ENCODE peak calls at places on chromosome 5, in six cellular contexts. One of them, this sample, is unnamed.

GRCh38 chr5:16791036-16791705 is 144.9 kb downstream of the MYO10 start:
- DNase-seq in stimulated activated CD8-positive, alpha-beta memory T cell treated with anti-CD3 and anti-CD28 coated beads, Interleukin-15, amount 100 ng/mL, for 24 hours: no peak
- DNase-seq in Right ventricle myocardium superior: no peak
- DNase-seq in AG04449: no peak
- DNase-seq in NCI-H69: peak; percentile 65
- DNase-seq in tibial nerve: no peak
- DNase-seq in this sample: no peak

GRCh38 chr5:104569621-104570020 is 1007.0 kb upstream of the NUDT12 start:
- DNase-seq in stimulated activated CD8-positive, alpha-beta memory T cell treated with anti-CD3 and anti-CD28 coated beads, Interleukin-15, amount 100 ng/mL, for 24 hours: no peak
- DNase-seq in Right ventricle myocardium superior: no peak
- DNase-seq in AG04449: no peak
- DNase-seq in NCI-H69: peak; percentile 54
- DNase-seq in tibial nerve: no peak
- DNase-seq in this sample: no peak

GRCh38 chr5:180174587-180174972 is 34.4 kb downstream of the RASGEF1C start:
- DNase-seq in stimulated activated CD8-positive, alpha-beta memory T cell treated with anti-CD3 and anti-CD28 coated beads, Interleukin-15, amount 100 ng/mL, for 24 hours: no peak
- DNase-seq in Right ventricle myocardium superior: no peak
- DNase-seq in AG04449: no peak
- DNase-seq in NCI-H69: no peak
- DNase-seq in tibial nerve: no peak
- DNase-seq in this sample: no peak

GRCh38 chr5:157100140-157100679 is 8.6 kb downstream of the HAVCR2 start:
- DNase-seq in stimulated activated CD8-positive, alpha-beta memory T cell treated with anti-CD3 and anti-CD28 coated beads, Interleukin-15, amount 100 ng/mL, for 24 hours: no peak
- DNase-seq in Right ventricle myocardium superior: no peak
- DNase-seq in AG04449: no peak
- DNase-seq in NCI-H69: no peak
- DNase-seq in tibial nerve: no peak
- DNase-seq in this sample: no peak

GRCh38 chr5:11903121-11903613 is 1.1 kb downstream of the CTNND2 start:
- DNase-seq in stimulated activated CD8-positive, alpha-beta memory T cell treated with anti-CD3 and anti-CD28 coated beads, Interleukin-15, amount 100 ng/mL, for 24 hours: no peak
- DNase-seq in Right ventricle myocardium superior: no peak
- DNase-seq in AG04449: no peak
- DNase-seq in NCI-H69: peak; percentile 39
- DNase-seq in tibial nerve: no peak
- DNase-seq in this sample: no peak

GRCh38 chr5:75461679-75462078 is 49.8 kb downstream of the CERT1 start:
- DNase-seq in stimulated activated CD8-positive, alpha-beta memory T cell treated with anti-CD3 and anti-CD28 coated beads, Interleukin-15, amount 100 ng/mL, for 24 hours: no peak
- DNase-seq in Right ventricle myocardium superior: no peak
- DNase-seq in AG04449: no peak
- DNase-seq in NCI-H69: peak; percentile 24
- DNase-seq in tibial nerve: no peak
- DNase-seq in this sample: no peak

GRCh38 chr5:172816887-172817418 is 17.1 kb upstream of the ERGIC1 start:
- DNase-seq in stimulated activated CD8-positive, alpha-beta memory T cell treated with anti-CD3 and anti-CD28 coated beads, Interleukin-15, amount 100 ng/mL, for 24 hours: no peak
- DNase-seq in Right ventricle myocardium superior: no peak
- DNase-seq in AG04449: no peak
- DNase-seq in NCI-H69: no peak
- DNase-seq in tibial nerve: peak; percentile 9
- DNase-seq in this sample: no peak

GRCh38 chr5:136032564-136032963 is 3.8 kb downstream of the TGFBI start:
- DNase-seq in stimulated activated CD8-positive, alpha-beta memory T cell treated with anti-CD3 and anti-CD28 coated beads, Interleukin-15, amount 100 ng/mL, for 24 hours: no peak
- DNase-seq in Right ventricle myocardium superior: no peak
- DNase-seq in AG04449: no peak
- DNase-seq in NCI-H69: no peak
- DNase-seq in tibial nerve: peak; percentile 51
- DNase-seq in this sample: no peak

GRCh38 chr5:66151030-66151429 is 6.9 kb downstream of the SREK1 start:
- DNase-seq in stimulated activated CD8-positive, alpha-beta memory T cell treated with anti-CD3 and anti-CD28 coated beads, Interleukin-15, amount 100 ng/mL, for 24 hours: no peak
- DNase-seq in Right ventricle myocardium superior: no peak
- DNase-seq in AG04449: no peak
- DNase-seq in NCI-H69: no peak
- DNase-seq in tibial nerve: no peak
- DNase-seq in this sample: no peak

GRCh38 chr5:124536333-124536732 is 210.1 kb downstream of the ZNF608 start:
- DNase-seq in stimulated activated CD8-positive, alpha-beta memory T cell treated with anti-CD3 and anti-CD28 coated beads, Interleukin-15, amount 100 ng/mL, for 24 hours: no peak
- DNase-seq in Right ventricle myocardium superior: no peak
- DNase-seq in AG04449: no peak
- DNase-seq in NCI-H69: no peak
- DNase-seq in tibial nerve: no peak
- DNase-seq in this sample: no peak

GRCh38 chr5:144812770-144813169 is 642.1 kb downstream of the KCTD16 start:
- DNase-seq in stimulated activated CD8-positive, alpha-beta memory T cell treated with anti-CD3 and anti-CD28 coated beads, Interleukin-15, amount 100 ng/mL, for 24 hours: no peak
- DNase-seq in Right ventricle myocardium superior: no peak
- DNase-seq in AG04449: peak; percentile 94
- DNase-seq in NCI-H69: no peak
- DNase-seq in tibial nerve: no peak
- DNase-seq in this sample: no peak

GRCh38 chr5:4042311-4042710 is 446.7 kb downstream of the IRX1 start:
- DNase-seq in stimulated activated CD8-positive, alpha-beta memory T cell treated with anti-CD3 and anti-CD28 coated beads, Interleukin-15, amount 100 ng/mL, for 24 hours: no peak
- DNase-seq in Right ventricle myocardium superior: peak; percentile 38
- DNase-seq in AG04449: no peak
- DNase-seq in NCI-H69: no peak
- DNase-seq in tibial nerve: no peak
- DNase-seq in this sample: no peak

GRCh38 chr5:169652057-169652456 is 15.0 kb downstream of the DOCK2 start:
- DNase-seq in stimulated activated CD8-positive, alpha-beta memory T cell treated with anti-CD3 and anti-CD28 coated beads, Interleukin-15, amount 100 ng/mL, for 24 hours: no peak
- DNase-seq in Right ventricle myocardium superior: peak; percentile 78
- DNase-seq in AG04449: no peak
- DNase-seq in NCI-H69: peak; percentile 85
- DNase-seq in tibial nerve: no peak
- DNase-seq in this sample: no peak

GRCh38 chr5:91963166-91963565 is 580.0 kb upstream of the ARRDC3 start:
- DNase-seq in stimulated activated CD8-positive, alpha-beta memory T cell treated with anti-CD3 and anti-CD28 coated beads, Interleukin-15, amount 100 ng/mL, for 24 hours: no peak
- DNase-seq in Right ventricle myocardium superior: no peak
- DNase-seq in AG04449: no peak
- DNase-seq in NCI-H69: no peak
- DNase-seq in tibial nerve: no peak
- DNase-seq in this sample: no peak

GRCh38 chr5:109316631-109317030 is 93.1 kb downstream of the PJA2 start:
- DNase-seq in stimulated activated CD8-positive, alpha-beta memory T cell treated with anti-CD3 and anti-CD28 coated beads, Interleukin-15, amount 100 ng/mL, for 24 hours: no peak
- DNase-seq in Right ventricle myocardium superior: no peak
- DNase-seq in AG04449: no peak
- DNase-seq in NCI-H69: no peak
- DNase-seq in tibial nerve: no peak
- DNase-seq in this sample: no peak

GRCh38 chr5:58382131-58382534 is 77.8 kb downstream of the PLK2 start:
- DNase-seq in stimulated activated CD8-positive, alpha-beta memory T cell treated with anti-CD3 and anti-CD28 coated beads, Interleukin-15, amount 100 ng/mL, for 24 hours: no peak
- DNase-seq in Right ventricle myocardium superior: no peak
- DNase-seq in AG04449: no peak
- DNase-seq in NCI-H69: no peak
- DNase-seq in tibial nerve: no peak
- DNase-seq in this sample: no peak

GRCh38 chr5:178207183-178207916 is 3.0 kb downstream of the HNRNPAB start:
- DNase-seq in stimulated activated CD8-positive, alpha-beta memory T cell treated with anti-CD3 and anti-CD28 coated beads, Interleukin-15, amount 100 ng/mL, for 24 hours: no peak
- DNase-seq in Right ventricle myocardium superior: no peak
- DNase-seq in AG04449: no peak
- DNase-seq in NCI-H69: peak; percentile 36
- DNase-seq in tibial nerve: no peak
- DNase-seq in this sample: no peak

This sample was measured in DMS 273 treated with DMSO at 0.1 percent for 48 hours.